ENCODE peak calls at places on chromosomes 1 and 21, in five cellular contexts. S, J, A, T and N are unnamed samples.

GRCh38 chr1:208069317-208069716 is 158.4 kb upstream of the CD34 start:
- DNase-seq in S (no peak), J (no peak), A (no peak), T (no peak), N (no peak)

GRCh38 chr1:152182942-152183341 is 23.9 kb upstream of the RPTN start:
- DNase-seq in S (no peak), J (no peak), A (no peak), T (no peak), N (peak)

GRCh38 chr1:225341642-225342041 is 86.2 kb downstream of the LBR start:
- DNase-seq in S (no peak), J (no peak), A (no peak), T (no peak), N (no peak)

GRCh38 chr21:25963186-25963585 is 207.4 kb downstream of the APP start:
- DNase-seq in S (peak), J (no peak), A (no peak), T (no peak), N (peak)

GRCh38 chr1:67031121-67031520 is 22.8 kb downstream of the SLC35D1 start:
- DNase-seq in S (no peak), J (no peak), A (no peak), T (no peak), N (no peak)

GRCh38 chr1:186050360-186050759 is 316.2 kb downstream of the HMCN1 start:
- DNase-seq in S (no peak), J (no peak), A (no peak), T (no peak), N (no peak)

GRCh38 chr1:154741327-154741726 is 128.8 kb downstream of the KCNN3 start:
- DNase-seq in S (no peak), J (no peak), A (no peak), T (no peak), N (no peak)

GRCh38 chr1:227234998-227235405 is 83.3 kb downstream of the CDC42BPA start:
- DNase-seq in S (peak), J (peak), A (peak), T (no peak), N (peak)

GRCh38 chr1:2273401-2274090 is 45.4 kb downstream of the SKI start:
- DNase-seq in S (no peak), J (no peak), A (no peak), T (no peak), N (no peak)

GRCh38 chr1:92679980-92680379 is 104.9 kb downstream of the EVI5 start:
- DNase-seq in S (no peak), J (no peak), A (no peak), T (no peak), N (no peak)

GRCh38 chr1:10623391-10624145 is 148.8 kb downstream of the PEX14 start:
- DNase-seq in S (no peak), J (no peak), A (no peak), T (no peak), N (no peak)

GRCh38 chr1:50989694-50990093 is 19.6 kb downstream of the CDKN2C start:
- DNase-seq in S (no peak), J (no peak), A (no peak), T (no peak), N (no peak)

GRCh38 chr1:53016705-53017104 is 45.3 kb upstream of the PODN start:
- DNase-seq in S (no peak), J (no peak), A (no peak), T (no peak), N (no peak)

GRCh38 chr1:245812278-245812677 is 657.5 kb downstream of the KIF26B start:
- DNase-seq in S (no peak), J (no peak), A (no peak), T (no peak), N (no peak)

GRCh38 chr1:81598623-81599022 is 202.1 kb upstream of the ADGRL2 start:
- DNase-seq in S (no peak), J (no peak), A (no peak), T (no peak), N (no peak)

GRCh38 chr1:25817840-25818501 is 1.8 kb upstream of the MTFR1L start:
- DNase-seq in S (no peak), J (peak), A (no peak), T (no peak), N (no peak)

GRCh38 chr1:160460214-160460642 is 59.9 kb downstream of the VANGL2 start:
- DNase-seq in S (no peak), J (no peak), A (no peak), T (no peak), N (no peak)

GRCh38 chr1:177589166-177589565 is 380.7 kb downstream of the SEC16B start:
- DNase-seq in S (no peak), J (no peak), A (no peak), T (no peak), N (no peak)

GRCh38 chr21:45098867-45099266 is 24.5 kb downstream of the ADARB1 start:
- DNase-seq in S (no peak), J (no peak), A (no peak), T (no peak), N (no peak)

GRCh38 chr1:84253041-84253440 is 48.5 kb upstream of the SAMD13 start:
- DNase-seq in S (no peak), J (no peak), A (no peak), T (no peak), N (no peak)

GRCh38 chr1:67429011-67429527 is 1.1 kb downstream of the SERBP1 start:
- DNase-seq in S (no peak), J (peak), A (no peak), T (peak), N (no peak)

GRCh38 chr21:38729745-38730401 is 75.9 kb upstream of the ETS2 start:
- DNase-seq in S (no peak), J (no peak), A (no peak), T (no peak), N (no peak)

GRCh38 chr1:56459260-56459659 is 120.1 kb downstream of the PLPP3 start:
- DNase-seq in S (no peak), J (no peak), A (no peak), T (no peak), N (no peak)

GRCh38 chr1:41439234-41439633 is 45.2 kb downstream of the EDN2 start:
- DNase-seq in S (no peak), J (no peak), A (no peak), T (no peak), N (no peak)

GRCh38 chr1:219862366-219862765 is 66.0 kb downstream of the SLC30A10 start:
- DNase-seq in S (no peak), J (no peak), A (no peak), T (no peak), N (no peak)

GRCh38 chr1:11787804-11788436 is 17.8 kb downstream of the MTHFR start:
- DNase-seq in S (no peak), J (no peak), A (no peak), T (no peak), N (no peak)

GRCh38 chr1:199909137-199909536 is 118.4 kb upstream of the NR5A2 start:
- DNase-seq in S (no peak), J (no peak), A (no peak), T (no peak), N (no peak)

GRCh38 chr1:46298387-46298786 is 5.0 kb downstream of the LRRC41 start:
- DNase-seq in S (no peak), J (no peak), A (no peak), T (no peak), N (no peak)

GRCh38 chr1:46302091-46303037 is 1.1 kb downstream of the LRRC41 start:
- DNase-seq in S (no peak), J (peak), A (no peak), T (peak), N (no peak)

GRCh38 chr1:46301406-46302090 is 1.9 kb downstream of the LRRC41 start:
- DNase-seq in S (no peak), J (peak), A (no peak), T (peak), N (no peak)

GRCh38 chr1:46303038-46303871 is at the start of the genes LRRC41 and UQCRH:
- DNase-seq in S (peak), J (peak), A (peak), T (peak), N (peak)

DNA sequence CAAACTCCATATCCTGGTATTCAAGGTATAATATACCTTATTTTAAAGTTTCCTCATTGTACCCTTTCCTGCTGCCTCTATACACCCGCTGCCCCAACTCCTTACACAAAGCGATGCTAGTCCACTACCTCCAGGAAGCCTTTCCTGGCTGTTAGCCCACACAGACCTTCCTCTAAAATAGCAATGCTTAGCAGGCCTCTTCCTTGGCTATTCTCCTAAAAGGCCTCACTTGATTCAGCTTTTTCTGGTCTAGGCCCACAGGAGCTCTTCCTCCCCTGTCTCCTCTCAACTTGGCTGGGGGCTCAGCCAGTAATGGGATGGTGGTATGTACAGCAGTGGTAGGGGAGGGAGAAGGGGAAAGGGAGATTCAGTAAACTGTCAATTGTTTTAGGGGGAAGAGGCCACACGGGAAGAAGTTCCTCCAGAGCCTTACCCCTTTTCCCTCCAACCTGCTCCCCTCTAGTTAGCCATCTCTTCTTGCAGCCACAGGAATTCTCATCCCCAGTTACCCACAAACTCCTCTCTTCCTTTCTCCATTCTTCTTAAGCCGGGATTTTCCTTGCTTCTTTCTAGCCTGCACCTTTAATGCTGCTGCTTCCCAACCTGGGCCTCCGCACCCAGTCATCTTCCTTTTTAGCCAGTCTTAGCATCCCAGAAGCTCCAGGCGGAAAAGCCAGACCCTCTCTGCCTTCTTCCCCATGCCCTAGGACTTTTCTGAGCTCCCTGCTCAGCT is 2.6 kb downstream of the LRRC41 start:
- DNase-seq in S (no peak), J (peak), A (no peak), T (no peak), N (no peak)
- H3K4me3 ChIP-seq in S (peak), J (peak), A (peak), T (peak), N (peak)

DNA sequence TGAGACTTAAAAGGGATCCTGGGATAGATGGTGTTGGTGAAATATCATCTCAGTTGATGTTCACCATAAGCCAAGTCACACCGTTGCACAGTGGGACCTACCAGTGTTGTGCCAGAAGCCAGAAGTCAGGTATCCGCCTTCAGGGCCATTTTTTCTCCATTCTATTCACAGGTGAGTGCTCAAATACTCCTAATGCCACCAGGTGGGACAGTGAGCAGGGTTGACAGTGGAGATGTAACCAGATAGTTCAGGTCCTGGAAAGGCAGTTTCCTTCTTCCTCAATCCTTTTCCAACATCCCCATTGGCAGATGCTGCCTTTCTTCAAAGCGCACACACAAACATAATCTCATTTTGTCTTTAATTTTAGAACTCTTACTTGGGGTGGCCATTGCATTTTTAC is 11.6 kb downstream of the CD160 start:
- DNase-seq in S (no peak), J (no peak), A (no peak), T (no peak), N (no peak)
- TF ChIP-seq CTCF in S (no peak), J (no peak), A (no peak), T (no peak), N (no peak)

DNA sequence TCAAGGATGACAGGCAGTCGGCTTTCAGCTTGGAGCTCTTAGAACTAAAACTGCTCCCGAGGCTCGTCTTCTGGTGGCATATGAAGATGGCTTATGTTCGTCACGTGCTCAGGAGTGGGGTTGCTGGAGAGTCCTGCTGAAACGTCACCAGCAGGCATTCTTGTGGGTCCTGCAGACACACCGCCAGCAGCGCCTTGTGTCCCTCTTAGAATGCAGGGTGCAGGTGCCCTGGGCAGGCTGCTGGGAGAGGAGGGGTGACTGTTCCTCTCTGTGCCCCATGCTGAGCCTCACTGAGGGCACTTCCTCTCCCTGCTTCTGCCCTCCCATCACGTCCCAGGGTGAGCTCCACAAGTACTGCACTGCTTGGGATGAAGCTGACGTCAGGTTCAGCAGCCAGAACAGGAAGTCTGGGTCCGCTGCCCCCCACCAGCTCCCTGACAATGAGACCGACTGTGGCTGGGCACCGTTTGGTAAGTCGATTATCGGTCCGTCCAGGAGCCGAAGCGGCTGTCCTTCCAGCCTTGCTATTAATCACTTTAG is 20.8 kb downstream of the SLC37A1 start:
- DNase-seq in S (no peak), J (no peak), A (no peak), T (no peak), N (no peak)
- H3K4me3 ChIP-seq in S (no peak), J (no peak), A (no peak), T (no peak), N (no peak)

GRCh38 chr1:204972461-204972860 is 70.6 kb upstream of the CNTN2 start:
- DNase-seq in S (no peak), J (no peak), A (no peak), T (no peak), N (no peak)

GRCh38 chr1:204975021-204975420 is 68.0 kb upstream of the CNTN2 start:
- DNase-seq in S (no peak), J (no peak), A (no peak), T (no peak), N (no peak)

GRCh38 chr1:204975568-204976235 is 67.3 kb upstream of the CNTN2 start:
- DNase-seq in S (peak), J (peak), A (no peak), T (no peak), N (peak)

GRCh38 chr1:204973449-204973848 is 69.6 kb upstream of the CNTN2 start:
- DNase-seq in S (no peak), J (no peak), A (no peak), T (no peak), N (no peak)

DNA sequence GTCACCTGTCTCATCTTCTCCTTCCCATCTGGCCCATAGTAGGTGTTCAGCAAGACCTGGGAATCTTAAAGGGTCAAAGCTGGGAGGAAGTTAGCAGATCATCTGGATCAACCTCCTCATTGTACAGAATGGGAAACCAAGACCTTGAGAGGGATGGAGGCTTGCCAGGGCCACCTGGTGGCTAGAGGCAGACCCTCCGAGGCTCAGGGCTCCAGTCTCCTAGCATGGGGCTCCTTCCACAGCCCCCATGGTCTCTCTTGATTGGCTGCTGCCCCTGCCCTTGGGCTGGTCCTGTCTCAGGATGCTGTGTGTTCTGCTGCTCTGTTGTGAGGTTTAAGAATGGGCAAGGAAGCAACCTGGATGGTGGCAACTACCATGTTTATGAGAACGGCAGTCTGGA is 68.7 kb upstream of the CNTN2 start:
- DNase-seq in S (no peak), J (no peak), A (no peak), T (no peak), N (no peak)
- TF ChIP-seq CTCF in S (no peak), J (no peak), A (no peak), T (no peak), N (no peak)

GRCh38 chr1:115727706-115728249 is 40.7 kb downstream of the CASQ2 start:
- DNase-seq in S (no peak), J (peak), A (peak), T (peak), N (peak)
- H3K4me3 ChIP-seq in S (no peak), J (no peak), A (no peak), T (no peak), N (no peak)